ENCODE peak calls at places on chromosomes 5 and 9, in five cellular contexts. One of them, this sample, is unnamed.

GRCh38 chr9:121371495-121371911 is 1.5 kb upstream of the STOM start:
- DNase-seq in uterus: no peak
- DNase-seq in kidney: no peak
- DNase-seq in spleen: no peak
- DNase-seq in keratinocyte: no peak
- DNase-seq in this sample: no peak

GRCh38 chr5:74409166-74409706 is 231.3 kb downstream of the ENC1 start:
- DNase-seq in uterus: no peak
- DNase-seq in kidney: no peak
- DNase-seq in spleen: no peak
- DNase-seq in keratinocyte: no peak
- DNase-seq in this sample: no peak

GRCh38 chr9:12778389-12778788 is 3.6 kb downstream of the LURAP1L start:
- DNase-seq in uterus: no peak
- DNase-seq in kidney: no peak
- DNase-seq in spleen: no peak
- DNase-seq in keratinocyte: no peak
- DNase-seq in this sample: no peak

GRCh38 chr9:91276513-91276912 is 85.2 kb downstream of the AUH start:
- DNase-seq in uterus: no peak
- DNase-seq in kidney: no peak
- DNase-seq in spleen: no peak
- DNase-seq in keratinocyte: no peak
- DNase-seq in this sample: no peak

GRCh38 chr9:98271479-98271878 is 16.0 kb upstream of the TBC1D2 start:
- DNase-seq in uterus: no peak
- DNase-seq in kidney: no peak
- DNase-seq in spleen: no peak
- DNase-seq in keratinocyte: no peak
- DNase-seq in this sample: no peak

GRCh38 chr5:31976161-31976560 is 198.0 kb downstream of the GOLPH3 start:
- DNase-seq in uterus: no peak
- DNase-seq in kidney: no peak
- DNase-seq in spleen: no peak
- DNase-seq in keratinocyte: no peak
- DNase-seq in this sample: no peak

GRCh38 chr9:121682926-121683485 is 31.6 kb downstream of the DAB2IP start:
- DNase-seq in uterus: no peak
- DNase-seq in kidney: no peak
- DNase-seq in spleen: peak; percentile 56
- DNase-seq in keratinocyte: no peak
- DNase-seq in this sample: no peak

GRCh38 chr5:174692982-174693422 is 31.4 kb upstream of the MSX2 start:
- DNase-seq in uterus: no peak
- DNase-seq in kidney: no peak
- DNase-seq in spleen: no peak
- DNase-seq in keratinocyte: no peak
- DNase-seq in this sample: no peak

GRCh38 chr5:157918811-157919742 is 60.1 kb upstream of the CLINT1 start:
- DNase-seq in uterus: no peak
- DNase-seq in kidney: no peak
- DNase-seq in spleen: no peak
- DNase-seq in keratinocyte: no peak
- DNase-seq in this sample: no peak

GRCh38 chr9:23643656-23644258 is 182.3 kb downstream of the ELAVL2 start:
- DNase-seq in uterus: no peak
- DNase-seq in kidney: no peak
- DNase-seq in spleen: no peak
- DNase-seq in keratinocyte: no peak
- DNase-seq in this sample: no peak

GRCh38 chr5:177473461-177473991 is at the start of gene DBN1:
- DNase-seq in uterus: peak; percentile 65
- DNase-seq in kidney: no peak
- DNase-seq in spleen: no peak
- DNase-seq in keratinocyte: no peak
- DNase-seq in this sample: no peak

GRCh38 chr5:42951847-42952411 is 88.2 kb downstream of the ANXA2R start:
- DNase-seq in uterus: peak; percentile 22
- DNase-seq in kidney: no peak
- DNase-seq in spleen: peak; percentile 90
- DNase-seq in keratinocyte: no peak
- DNase-seq in this sample: no peak

GRCh38 chr9:112751059-112751795 is 667 bp downstream of the SNX30 start:
- DNase-seq in uterus: peak; percentile 35
- DNase-seq in kidney: peak; percentile 87
- DNase-seq in spleen: no peak
- DNase-seq in keratinocyte: no peak
- DNase-seq in this sample: peak; percentile 54

GRCh38 chr5:6716634-6717149 is 3.5 kb downstream of the TENT4A start:
- DNase-seq in uterus: no peak
- DNase-seq in kidney: no peak
- DNase-seq in spleen: no peak
- DNase-seq in keratinocyte: no peak
- DNase-seq in this sample: no peak

GRCh38 chr9:73156593-73157187 is 5.0 kb downstream of the ANXA1 start:
- DNase-seq in uterus: no peak
- DNase-seq in kidney: no peak
- DNase-seq in spleen: no peak
- DNase-seq in keratinocyte: no peak
- DNase-seq in this sample: no peak

GRCh38 chr9:96868709-96869108 is 14.4 kb upstream of the ZNF782 start:
- DNase-seq in uterus: no peak
- DNase-seq in kidney: no peak
- DNase-seq in spleen: no peak
- DNase-seq in keratinocyte: no peak
- DNase-seq in this sample: no peak

GRCh38 chr9:107735821-107736220 is 246.3 kb upstream of the KLF4 start:
- DNase-seq in uterus: no peak
- DNase-seq in kidney: no peak
- DNase-seq in spleen: no peak
- DNase-seq in keratinocyte: no peak
- DNase-seq in this sample: no peak
- H3K4me3 ChIP-seq in uterus: no peak overlapping the region
- H3K4me3 ChIP-seq in kidney: no peak overlapping the region
- H3K4me3 ChIP-seq in spleen: no peak overlapping the region
- H3K4me3 ChIP-seq in keratinocyte: no peak overlapping the region
- H3K4me3 ChIP-seq in this sample: no peak overlapping the region

GRCh38 chr5:167534131-167534530 is 757.3 kb upstream of the WWC1 start:
- DNase-seq in uterus: no peak
- DNase-seq in kidney: no peak
- DNase-seq in spleen: no peak
- DNase-seq in keratinocyte: no peak
- DNase-seq in this sample: no peak

GRCh38 chr5:167530548-167530947 is 760.9 kb upstream of the WWC1 start:
- DNase-seq in uterus: no peak
- DNase-seq in kidney: no peak
- DNase-seq in spleen: no peak
- DNase-seq in keratinocyte: no peak
- DNase-seq in this sample: no peak

GRCh38 chr5:167524941-167525485 is 766.4 kb upstream of the WWC1 start:
- DNase-seq in uterus: no peak
- DNase-seq in kidney: no peak
- DNase-seq in spleen: no peak
- DNase-seq in keratinocyte: no peak
- DNase-seq in this sample: no peak

GRCh38 chr5:167528651-167529050 is 762.8 kb upstream of the WWC1 start:
- DNase-seq in uterus: no peak
- DNase-seq in kidney: no peak
- DNase-seq in spleen: no peak
- DNase-seq in keratinocyte: no peak
- DNase-seq in this sample: no peak
- TF ChIP-seq CTCF in uterus: no peak
- TF ChIP-seq CTCF in kidney: no peak
- TF ChIP-seq CTCF in spleen: no peak
- TF ChIP-seq CTCF in keratinocyte: no peak
- TF ChIP-seq CTCF in this sample: no peak

DNA sequence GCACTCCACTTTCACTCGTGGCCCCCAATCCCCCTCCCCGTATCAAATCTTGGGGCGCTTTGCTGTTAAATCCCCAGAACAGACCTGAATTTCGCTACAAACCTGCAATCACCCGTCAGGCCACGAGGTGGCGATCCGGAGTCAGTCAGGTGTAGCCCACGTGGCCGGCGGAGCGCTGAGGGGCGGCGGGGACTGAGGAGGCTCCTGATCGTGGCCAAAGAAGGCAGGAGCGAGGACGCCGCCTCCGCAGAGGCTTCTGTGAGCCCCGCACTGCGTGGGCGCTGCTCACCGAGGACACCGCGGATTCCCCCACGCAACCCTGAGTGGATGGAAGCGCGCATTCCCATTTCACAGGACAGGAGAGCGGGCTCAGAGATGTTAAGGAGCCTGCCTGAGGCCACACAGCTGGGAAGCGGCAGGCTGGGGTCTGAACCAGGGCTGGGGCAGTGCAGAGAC is 91.6 kb downstream of the LMX1B start:
- DNase-seq in uterus: peak; percentile 78
- DNase-seq in kidney: peak; percentile 91
- DNase-seq in spleen: peak; percentile 94
- DNase-seq in keratinocyte: no peak
- DNase-seq in this sample: peak; percentile 45
- H3K4me3 ChIP-seq in uterus: no peak overlapping the region
- H3K4me3 ChIP-seq in kidney: peak overlapping the region; percentile 43
- H3K4me3 ChIP-seq in spleen: no peak overlapping the region
- H3K4me3 ChIP-seq in keratinocyte: no peak overlapping the region
- H3K4me3 ChIP-seq in this sample: peak overlapping the region; percentile 11

GRCh38 chr5:54514269-54514668 is 3.3 kb upstream of the SNX18 start:
- DNase-seq in uterus: no peak
- DNase-seq in kidney: no peak
- DNase-seq in spleen: no peak
- DNase-seq in keratinocyte: no peak
- DNase-seq in this sample: no peak

GRCh38 chr5:54514841-54515432 is 2.6 kb upstream of the SNX18 start:
- DNase-seq in uterus: no peak
- DNase-seq in kidney: no peak
- DNase-seq in spleen: no peak
- DNase-seq in keratinocyte: no peak
- DNase-seq in this sample: peak; percentile 82

GRCh38 chr5:54517174-54517511 is 416 bp upstream of the SNX18 start:
- DNase-seq in uterus: no peak
- DNase-seq in kidney: no peak
- DNase-seq in spleen: no peak
- DNase-seq in keratinocyte: no peak
- DNase-seq in this sample: no peak

GRCh38 chr5:54516051-54516645 is 1.4 kb upstream of the SNX18 start:
- DNase-seq in uterus: no peak
- DNase-seq in kidney: no peak
- DNase-seq in spleen: no peak
- DNase-seq in keratinocyte: no peak
- DNase-seq in this sample: no peak

DNA sequence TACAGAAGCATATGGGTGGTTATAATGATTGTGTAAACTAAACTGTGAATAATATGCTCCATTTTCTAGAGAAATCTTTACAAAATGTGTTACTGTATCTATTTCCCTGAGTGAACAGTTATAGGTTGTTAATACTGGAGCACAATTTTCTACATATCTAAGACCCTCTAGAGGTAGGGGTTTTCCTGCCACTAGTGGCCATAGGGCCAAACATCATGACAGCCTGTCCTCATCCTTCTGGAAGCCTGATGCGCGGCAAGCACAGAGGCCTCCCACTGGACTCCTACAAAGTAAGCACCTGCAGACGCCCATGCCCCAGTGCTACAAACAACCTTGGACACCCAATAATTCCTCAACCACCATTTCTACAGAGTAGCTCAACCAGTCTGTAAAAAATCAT is 1.9 kb upstream of the SNX18 start:
- DNase-seq in uterus: no peak
- DNase-seq in kidney: no peak
- DNase-seq in spleen: no peak
- DNase-seq in keratinocyte: no peak
- DNase-seq in this sample: no peak
- TF ChIP-seq CTCF in uterus: no peak
- TF ChIP-seq CTCF in kidney: no peak
- TF ChIP-seq CTCF in spleen: no peak
- TF ChIP-seq CTCF in keratinocyte: no peak
- TF ChIP-seq CTCF in this sample: no peak

GRCh38 chr5:149654893-149655505 is 73.7 kb downstream of the ARHGEF37 start:
- DNase-seq in uterus: no peak
- DNase-seq in kidney: no peak
- DNase-seq in spleen: no peak
- DNase-seq in keratinocyte: no peak
- DNase-seq in this sample: no peak
- H3K4me3 ChIP-seq in uterus: no peak overlapping the region
- H3K4me3 ChIP-seq in kidney: no peak overlapping the region
- H3K4me3 ChIP-seq in spleen: no peak overlapping the region
- H3K4me3 ChIP-seq in keratinocyte: no peak overlapping the region
- H3K4me3 ChIP-seq in this sample: no peak overlapping the region

DNA sequence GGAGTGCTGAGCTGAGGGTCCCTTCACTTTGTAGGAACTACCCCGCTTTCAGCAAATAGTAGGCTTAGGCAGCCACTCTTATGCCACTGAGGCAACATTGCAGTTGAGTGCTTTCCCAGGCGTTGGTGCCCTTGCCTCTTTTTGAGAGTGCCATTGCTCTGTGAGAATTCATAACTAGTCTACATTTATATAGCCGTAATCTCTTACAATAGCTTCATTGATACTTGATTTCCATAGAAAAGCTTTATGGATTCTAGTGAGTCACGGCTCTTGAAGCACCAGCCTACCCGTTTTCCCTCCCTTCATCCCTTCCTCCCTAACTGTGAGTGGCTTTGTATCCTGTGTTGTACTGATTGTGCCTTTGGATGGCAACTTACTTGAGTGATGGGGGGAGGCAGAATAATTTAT is 283.9 kb downstream of the AOPEP start:
- DNase-seq in uterus: no peak
- DNase-seq in kidney: no peak
- DNase-seq in spleen: no peak
- DNase-seq in keratinocyte: no peak
- DNase-seq in this sample: no peak
- TF ChIP-seq CTCF in uterus: no peak
- TF ChIP-seq CTCF in kidney: no peak
- TF ChIP-seq CTCF in spleen: no peak
- TF ChIP-seq CTCF in keratinocyte: no peak
- TF ChIP-seq CTCF in this sample: no peak

DNA sequence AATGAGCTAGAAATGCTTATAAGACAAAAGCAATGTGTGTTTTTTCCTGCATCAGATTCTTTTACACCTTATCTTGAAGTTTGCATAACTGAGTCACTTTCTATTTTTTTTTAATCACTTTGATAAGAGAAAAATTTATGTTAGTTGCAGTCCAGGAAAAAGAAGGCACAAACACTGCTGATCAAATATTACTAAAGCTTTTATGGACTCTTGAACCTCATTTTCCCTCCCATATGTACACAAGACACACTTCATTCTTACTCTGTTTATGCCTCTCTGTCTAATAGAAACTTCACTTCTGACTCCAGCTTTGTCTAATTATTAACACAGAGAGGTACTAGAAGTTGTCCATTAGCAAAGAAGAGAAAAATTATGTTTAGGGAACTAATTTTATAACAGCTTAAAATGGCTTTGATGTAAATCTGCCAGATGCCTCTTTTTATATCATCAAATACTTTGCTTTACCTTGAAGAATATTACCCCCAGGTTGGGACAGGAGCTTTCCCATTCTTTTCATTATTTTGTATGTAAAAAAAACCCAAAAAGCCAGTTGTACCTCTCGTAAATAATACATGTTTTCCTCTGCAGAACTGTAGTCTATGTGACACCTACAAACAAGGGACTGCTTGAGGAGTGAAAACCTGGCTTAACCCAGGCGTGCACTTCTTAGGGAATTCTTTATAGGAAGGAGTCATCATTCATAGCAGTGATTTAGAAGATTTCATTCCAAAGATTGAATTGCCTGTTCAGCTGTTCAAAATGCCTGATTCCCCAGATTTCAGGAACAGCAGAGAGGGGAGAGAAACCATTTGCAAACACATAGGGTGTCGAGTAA is 72.5 kb downstream of the DAPK1 start:
- DNase-seq in uterus: no peak
- DNase-seq in kidney: no peak
- DNase-seq in spleen: no peak
- DNase-seq in keratinocyte: no peak
- DNase-seq in this sample: no peak
- H3K4me3 ChIP-seq in uterus: no peak overlapping the region
- H3K4me3 ChIP-seq in kidney: peak overlapping the region; percentile 8
- H3K4me3 ChIP-seq in spleen: no peak overlapping the region
- H3K4me3 ChIP-seq in keratinocyte: no peak overlapping the region
- H3K4me3 ChIP-seq in this sample: no peak overlapping the region